ENCODE peak calls at places on chromosomes 13 and 19, in nine cellular contexts. M is heart right ventricle, J is neural crest cell, U is AG09309, L is adrenal gland, A is endothelial cell, T is choroid plexus epithelial cell, Y is dorsolateral prefrontal cortex, W is AG10803. K is an unnamed sample.

GRCh38 chr13:24615114-24615513 is 65.1 kb upstream of the ATP12A start:
- DNase-seq in L (no peak), A (no peak), U (no peak), J (no peak), Y (no peak), W (no peak), M (no peak), T (no peak), K (no peak)

GRCh38 chr19:42129399-42130253 is 2.6 kb downstream of the POU2F2 start:
- DNase-seq in A (no peak), L (peak), W (peak), J (no peak), U (no peak), T (peak), Y (no peak), M (peak), K (peak)

GRCh38 chr13:34967851-34968562 is 25.9 kb downstream of the NBEA start:
- DNase-seq in U (no peak), Y (no peak), J (no peak), W (no peak), L (no peak), T (peak), M (no peak), A (no peak), K (no peak)

GRCh38 chr13:100648354-100648753 is 26.2 kb downstream of the TMTC4 start:
- DNase-seq in T (no peak), U (no peak), Y (no peak), M (no peak), L (no peak), A (no peak), W (peak), J (no peak), K (no peak)

GRCh38 chr13:110685305-110685704 is 20.6 kb downstream of the CARS2 start:
- DNase-seq in T (peak), J (no peak), A (no peak), Y (no peak), M (no peak), W (peak), U (no peak), L (no peak), K (no peak)

GRCh38 chr19:48907671-48908070 is 7.6 kb downstream of the NUCB1 start:
- DNase-seq in T (no peak), M (no peak), W (no peak), A (no peak), J (no peak), U (no peak), Y (no peak), L (no peak), K (no peak)

GRCh38 chr19:18090545-18091216 is 3.9 kb upstream of the IL12RB1 start:
- DNase-seq in T (peak), W (no peak), L (no peak), M (no peak), U (no peak), J (no peak), Y (no peak), A (no peak), K (no peak)

GRCh38 chr13:44380404-44381165 is 7.0 kb downstream of the SERP2 start:
- DNase-seq in A (no peak), T (no peak), L (no peak), J (no peak), M (no peak), Y (no peak), U (no peak), W (peak), K (no peak)

GRCh38 chr19:7705387-7706187 is 3.7 kb upstream of the FCER2 start:
- DNase-seq in A (no peak), W (no peak), T (no peak), L (peak), M (peak), J (no peak), U (no peak), Y (no peak), K (no peak)

GRCh38 chr13:46171223-46171622 is 10.8 kb downstream of the LCP1 start:
- DNase-seq in U (no peak), M (no peak), L (no peak), W (no peak), Y (no peak), J (no peak), A (no peak), T (no peak), K (no peak)

GRCh38 chr13:113915012-113915763 is 51.3 kb upstream of the GAS6 start:
- DNase-seq in J (no peak), T (no peak), L (peak), A (no peak), U (no peak), M (no peak), Y (no peak), W (no peak), K (no peak)

GRCh38 chr13:48397744-48398143 is 15.2 kb downstream of the LPAR6 start:
- DNase-seq in L (no peak), W (no peak), T (no peak), A (no peak), J (no peak), Y (no peak), U (no peak), M (no peak), K (no peak)

GRCh38 chr19:49355890-49356289 is 6.3 kb downstream of the TEAD2 start:
- DNase-seq in A (peak), L (no peak), T (peak), W (peak), M (no peak), Y (no peak), U (no peak), J (no peak), K (peak)

GRCh38 chr13:67554746-67555452 is 324.8 kb upstream of the PCDH9 start:
- DNase-seq in T (peak), J (no peak), Y (no peak), M (no peak), U (no peak), A (no peak), L (no peak), W (no peak), K (no peak)

GRCh38 chr13:33927315-33927714 is 109.4 kb downstream of the RFC3 start:
- DNase-seq in L (peak), Y (no peak), J (no peak), A (no peak), M (no peak), W (peak), U (peak), T (peak), K (no peak)

GRCh38 chr19:18233224-18233825 is 7.1 kb upstream of the PDE4C start:
- DNase-seq in W (no peak), L (peak), U (no peak), Y (no peak), M (no peak), T (peak), J (peak), A (peak), K (peak)

GRCh38 chr19:55383789-55384575 is at the start of gene TMEM238:
- DNase-seq in U (no peak), L (peak), M (peak), J (no peak), W (peak), T (peak), A (peak), Y (peak), K (peak)

GRCh38 chr13:52850396-52851152 is 2.1 kb upstream of the PCDH8 start:
- DNase-seq in A (peak), Y (peak), T (peak), L (peak), U (no peak), M (peak), J (peak), W (peak), K (peak)

GRCh38 chr13:44561352-44561751 is 14.8 kb downstream of the TSC22D1 start:
- DNase-seq in T (no peak), M (no peak), J (no peak), L (no peak), A (no peak), W (no peak), U (no peak), Y (no peak), K (no peak)

GRCh38 chr19:3653865-3654513 is 27.4 kb upstream of the CACTIN start:
- DNase-seq in U (no peak), J (no peak), A (peak), T (no peak), W (no peak), M (no peak), Y (no peak), L (no peak), K (no peak)

GRCh38 chr19:5150902-5151741 is 182.2 kb downstream of the KDM4B start:
- DNase-seq in A (no peak), W (no peak), U (no peak), T (no peak), Y (peak), J (no peak), M (no peak), L (no peak), K (no peak)

GRCh38 chr13:107847406-107847805 is 367.9 kb downstream of the LIG4 start:
- DNase-seq in L (no peak), A (no peak), Y (no peak), M (no peak), U (no peak), W (no peak), T (peak), J (no peak), K (no peak)

DNA sequence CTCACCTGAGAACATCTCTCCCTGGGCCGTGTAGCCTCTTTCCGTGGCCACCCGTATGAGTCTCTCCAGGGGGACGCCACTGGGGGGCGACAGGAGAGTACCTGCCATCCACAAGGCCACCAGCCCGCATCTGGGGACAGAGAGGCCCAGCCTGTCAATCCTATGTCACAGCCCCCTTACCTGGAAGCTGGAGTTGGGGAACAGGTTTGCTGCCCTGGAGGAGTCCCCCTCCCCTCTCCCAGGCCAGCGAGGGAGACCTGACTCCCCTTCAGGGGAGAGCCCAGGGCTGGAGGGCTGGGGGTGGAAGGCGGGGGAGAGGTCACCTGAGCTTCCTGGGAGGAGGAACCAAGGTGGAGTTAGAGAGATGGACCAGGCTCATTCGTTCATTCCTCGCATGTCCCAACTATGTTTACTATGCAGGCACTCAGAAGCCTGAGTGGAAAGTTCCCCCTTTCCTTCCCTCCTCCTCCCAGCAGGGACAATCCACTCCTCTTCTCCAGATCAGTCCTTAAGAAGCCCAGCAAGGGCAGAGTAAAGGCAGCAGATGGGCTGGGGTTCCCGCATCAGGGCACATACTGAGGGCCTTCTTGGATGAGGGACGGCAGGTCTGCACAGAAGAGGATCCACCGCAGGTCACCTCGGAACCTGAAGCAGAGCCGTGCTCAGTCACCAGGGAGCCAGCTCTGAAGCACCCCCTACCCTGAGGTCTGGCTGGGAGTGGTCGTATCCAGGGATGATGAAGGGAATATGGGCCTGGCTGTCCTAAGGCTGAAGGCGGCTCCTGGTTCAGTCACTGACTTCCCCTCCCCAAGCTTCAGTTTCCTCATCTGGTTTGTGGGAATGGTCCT is 5.5 kb downstream of the ACTMAP start:
- DNase-seq in W (peak), T (peak), U (no peak), J (no peak), M (no peak), A (peak), L (no peak), Y (no peak), K (no peak)
- TF ChIP-seq CTCF in W (no peak), T (peak), U (no peak), J (no peak), M (no peak), A (no peak), L (no peak), Y (no peak), K (peak)

GRCh38 chr13:112764864-112765561 is 75.2 kb downstream of the ATP11A start:
- DNase-seq in A (no peak), T (no peak), J (no peak), L (no peak), W (no peak), Y (no peak), M (no peak), U (no peak), K (no peak)
- TF ChIP-seq CTCF in A (no peak), T (no peak), J (no peak), L (no peak), W (no peak), Y (no peak), M (no peak), U (no peak), K (no peak)

GRCh38 chr19:43809762-43810696 is 7.8 kb upstream of the LYPD5 start:
- DNase-seq in J (no peak), W (peak), L (no peak), A (no peak), Y (no peak), U (peak), T (peak), M (no peak), K (peak)
- TF ChIP-seq CTCF in J (peak), W (peak), L (peak), A (peak), Y (peak), U (peak), T (peak), M (peak), K (peak)

GRCh38 chr19:33062902-33063301 is 1.8 kb downstream of the RHPN2 start:
- DNase-seq in Y (no peak), M (no peak), U (no peak), A (no peak), T (no peak), J (no peak), L (no peak), W (no peak), K (no peak)

GRCh38 chr19:33066543-33066942 is 1.9 kb upstream of the RHPN2 start:
- DNase-seq in W (no peak), Y (no peak), U (no peak), M (no peak), T (no peak), A (no peak), J (no peak), L (no peak), K (no peak)

GRCh38 chr19:33063356-33064116 is 1.2 kb downstream of the RHPN2 start:
- DNase-seq in W (peak), U (no peak), Y (no peak), A (peak), M (peak), J (no peak), L (no peak), T (no peak), K (peak)

GRCh38 chr19:33064117-33064777 is 441 bp downstream of the RHPN2 start:
- DNase-seq in M (no peak), A (peak), Y (no peak), J (no peak), U (no peak), L (no peak), W (no peak), T (no peak), K (peak)

GRCh38 chr19:33064778-33065550 is at the start of gene RHPN2:
- DNase-seq in J (peak), Y (no peak), T (peak), W (peak), A (peak), L (peak), U (no peak), M (peak), K (peak)
- TF ChIP-seq CTCF in J (no peak), Y (no peak), T (no peak), W (no peak), A (no peak), L (no peak), U (no peak), M (no peak), K (no peak)

DNA sequence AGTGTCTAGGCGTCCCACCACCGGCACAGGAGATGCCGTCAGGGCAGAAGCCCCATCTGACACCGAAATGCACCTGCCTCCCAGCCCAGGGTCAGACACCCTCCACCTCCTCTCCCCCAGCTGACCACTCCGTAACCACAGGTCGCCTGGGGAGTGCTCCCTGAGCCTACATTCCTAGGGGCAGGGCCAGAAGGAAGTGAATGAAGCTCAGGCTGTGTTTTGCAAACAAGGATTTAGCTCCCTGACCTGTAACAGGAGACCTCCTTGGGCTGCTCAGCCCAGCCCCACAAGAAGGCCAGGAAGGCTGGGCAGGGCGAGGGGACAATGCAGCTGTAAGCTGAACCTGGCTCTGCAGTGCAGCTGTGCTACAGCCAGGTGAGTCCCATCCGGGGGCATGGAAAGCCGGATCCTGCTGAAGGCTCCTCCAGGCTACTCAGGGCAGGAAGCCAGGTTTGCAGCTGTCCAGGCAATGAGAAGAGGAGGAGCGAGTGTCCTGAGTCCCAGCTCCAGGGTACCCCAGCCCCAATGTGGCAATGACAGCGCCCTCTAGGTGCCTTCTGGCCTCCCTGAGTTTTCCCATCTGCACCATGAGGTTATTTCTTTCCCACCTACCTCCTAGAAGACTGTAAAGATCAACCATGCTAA is 42.1 kb downstream of the RHPN2 start:
- DNase-seq in U (no peak), T (peak), A (peak), J (no peak), M (no peak), Y (no peak), L (no peak), W (no peak), K (no peak)
- TF ChIP-seq CTCF in U (no peak), T (peak), A (no peak), J (no peak), M (no peak), Y (no peak), L (no peak), W (no peak), K (no peak)

DNA sequence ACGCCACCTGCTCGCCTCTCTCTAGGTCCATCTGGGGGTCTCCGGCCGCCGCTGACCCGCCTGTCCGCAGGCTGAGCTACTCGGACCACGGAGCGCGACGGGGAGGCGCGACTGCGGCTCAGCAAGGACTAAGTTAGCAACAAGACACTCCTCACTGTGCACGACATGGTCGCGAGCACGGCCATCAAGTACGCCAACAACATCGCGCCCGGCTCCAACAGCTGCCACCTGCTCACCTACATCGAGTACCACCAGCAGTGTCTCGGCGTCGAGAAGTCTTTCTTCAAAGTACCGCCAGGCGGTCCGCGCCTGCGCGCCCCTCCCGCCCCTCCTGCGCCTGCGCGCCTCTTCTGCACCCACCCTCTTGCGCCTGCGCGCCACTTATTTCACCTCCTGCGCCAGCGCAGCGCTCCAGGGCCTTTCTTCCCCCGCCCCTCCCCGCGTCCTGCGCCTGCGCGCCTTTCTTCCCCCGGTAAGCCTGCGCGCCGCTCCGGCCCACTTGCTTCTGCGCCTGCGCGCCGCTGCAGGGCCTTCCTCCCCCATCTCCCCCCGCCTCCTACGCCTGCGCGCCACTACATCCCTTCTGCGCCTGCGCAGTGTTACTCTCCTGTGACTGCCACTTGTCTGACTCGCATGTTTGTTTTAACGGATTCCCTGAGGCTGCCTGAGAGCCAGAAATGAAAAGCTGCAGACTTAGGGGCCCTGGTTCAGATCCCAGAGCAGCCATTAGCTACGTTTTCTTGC is 63.9 kb downstream of the ACSBG2 start:
- DNase-seq in J (peak), U (peak), L (peak), Y (peak), A (peak), T (peak), W (peak), M (peak), K (peak)
- TF ChIP-seq CTCF in J (peak), U (peak), L (peak), Y (no peak), A (peak), T (peak), W (peak), M (peak), K (no peak)

GRCh38 chr13:27712421-27712820 is 79.9 kb upstream of the GSX1 start:
- DNase-seq in A (no peak), T (peak), L (peak), Y (no peak), W (peak), M (peak), J (no peak), U (no peak), K (peak)
- TF ChIP-seq CTCF in A (no peak), T (peak), L (peak), Y (no peak), W (peak), M (peak), J (peak), U (peak), K (peak)

DNA sequence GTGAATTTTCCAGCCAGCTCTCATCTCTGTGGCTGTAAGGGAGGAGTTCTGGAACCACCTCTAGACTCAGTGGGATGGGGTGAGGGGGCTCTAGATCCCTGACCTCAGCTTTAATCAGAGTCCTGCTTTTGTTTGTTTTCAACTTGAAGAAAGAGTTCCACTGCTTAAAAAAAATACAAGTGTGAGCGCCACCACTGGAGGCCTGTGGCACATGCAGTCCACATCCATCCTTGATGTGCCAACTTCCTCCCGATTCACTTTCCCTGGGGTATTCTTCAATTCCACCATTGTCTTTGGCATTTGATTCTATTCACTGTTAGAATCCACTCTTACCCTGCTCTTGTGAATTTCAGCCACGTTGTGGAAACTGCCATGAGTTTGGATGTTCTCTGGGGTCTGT is 62.4 kb upstream of the GJB6 start:
- DNase-seq in Y (no peak), W (no peak), J (no peak), T (no peak), U (no peak), L (no peak), M (no peak), A (no peak), K (no peak)
- TF ChIP-seq CTCF in Y (no peak), W (peak), J (no peak), T (peak), U (no peak), L (no peak), M (no peak), A (peak), K (no peak)

GRCh38 chr19:30883071-30883470 is 466.2 kb downstream of the TSHZ3 start:
- DNase-seq in W (no peak), Y (no peak), L (no peak), U (no peak), M (no peak), A (no peak), T (no peak), J (no peak), K (no peak)

GRCh38 chr19:30884146-30884812 is 465.0 kb downstream of the TSHZ3 start:
- DNase-seq in T (no peak), L (no peak), A (no peak), W (no peak), M (no peak), J (no peak), U (no peak), Y (no peak), K (no peak)

GRCh38 chr19:30881986-30882385 is 467.2 kb downstream of the TSHZ3 start:
- DNase-seq in A (no peak), U (no peak), M (no peak), W (no peak), L (no peak), J (no peak), Y (no peak), T (no peak), K (no peak)

GRCh38 chr19:30881281-30881680 is 468.0 kb downstream of the TSHZ3 start:
- DNase-seq in Y (no peak), U (no peak), J (no peak), W (no peak), A (no peak), L (no peak), M (no peak), T (no peak), K (no peak)

GRCh38 chr19:30882411-30883005 is 466.7 kb downstream of the TSHZ3 start:
- DNase-seq in U (no peak), W (no peak), Y (no peak), T (no peak), L (no peak), J (no peak), A (no peak), M (no peak), K (no peak)
- TF ChIP-seq CTCF in U (no peak), W (no peak), Y (no peak), T (no peak), L (no peak), J (no peak), A (peak), M (no peak), K (no peak)